ENCODE peak calls at places on chromosome 10, in five cellular contexts. One of them, this sample, is unnamed. For H3K4me1, the result is how much of the 10 kb centered on the place peaks cover.

GRCh38 chr10:100728928-100729876 is 16.2 kb upstream of the PAX2 start:
- DNase-seq in HepG2: peak
- DNase-seq in A549: peak
- DNase-seq in GM12878: no peak
- DNase-seq in GM23338: peak
- DNase-seq in this sample: peak

GRCh38 chr10:132826524-132827422 is 40.8 kb upstream of the NKX6-2 start:
- DNase-seq in GM23338: no peak
- DNase-seq in A549: no peak
- DNase-seq in GM12878: no peak
- DNase-seq in HepG2: no peak
- DNase-seq in this sample: no peak

GRCh38 chr10:75208177-75208576 is 2.4 kb upstream of the VDAC2 start:
- DNase-seq in GM23338: no peak
- DNase-seq in HepG2: no peak
- DNase-seq in A549: no peak
- DNase-seq in GM12878: no peak
- DNase-seq in this sample: no peak

GRCh38 chr10:43264987-43265798 is 1.7 kb downstream of the RASGEF1A start:
- DNase-seq in A549: no peak
- DNase-seq in GM23338: no peak
- DNase-seq in HepG2: no peak
- DNase-seq in GM12878: no peak
- DNase-seq in this sample: no peak

GRCh38 chr10:110912374-110912773 is 6.6 kb downstream of the BBIP1 start:
- DNase-seq in GM12878: no peak
- DNase-seq in HepG2: no peak
- DNase-seq in GM23338: no peak
- DNase-seq in A549: no peak
- DNase-seq in this sample: no peak

GRCh38 chr10:67452892-67453291 is 243.1 kb downstream of the CTNNA3 start:
- DNase-seq in GM12878: no peak
- DNase-seq in GM23338: no peak
- DNase-seq in A549: no peak
- DNase-seq in HepG2: no peak
- DNase-seq in this sample: no peak

GRCh38 chr10:29064665-29065064 is 224.2 kb upstream of the LYZL1 start:
- DNase-seq in GM23338: no peak
- DNase-seq in GM12878: no peak
- DNase-seq in HepG2: no peak
- DNase-seq in A549: no peak
- DNase-seq in this sample: no peak

GRCh38 chr10:31262672-31263071 is 56.3 kb upstream of the ZEB1 start:
- DNase-seq in GM23338: no peak
- DNase-seq in A549: no peak
- DNase-seq in HepG2: no peak
- DNase-seq in GM12878: no peak
- DNase-seq in this sample: no peak

GRCh38 chr10:114499630-114500190 is 95.4 kb upstream of the AFAP1L2 start:
- DNase-seq in GM12878: no peak
- DNase-seq in GM23338: no peak
- DNase-seq in A549: no peak
- DNase-seq in HepG2: no peak
- DNase-seq in this sample: no peak

GRCh38 chr10:29105516-29106215 is 183.2 kb upstream of the LYZL1 start:
- DNase-seq in GM12878: no peak
- DNase-seq in GM23338: no peak
- DNase-seq in A549: peak
- DNase-seq in HepG2: peak
- DNase-seq in this sample: no peak

GRCh38 chr10:3042589-3042988 is 24.8 kb upstream of the PFKP start:
- DNase-seq in HepG2: no peak
- DNase-seq in GM12878: no peak
- DNase-seq in GM23338: no peak
- DNase-seq in A549: no peak
- DNase-seq in this sample: no peak

GRCh38 chr10:127227663-127228062 is 31.3 kb upstream of the INSYN2A start:
- DNase-seq in GM12878: no peak
- DNase-seq in HepG2: peak
- DNase-seq in A549: no peak
- DNase-seq in GM23338: no peak
- DNase-seq in this sample: no peak

GRCh38 chr10:22560391-22561239 is 153.8 kb downstream of the PIP4K2A start:
- DNase-seq in HepG2: no peak
- DNase-seq in GM23338: no peak
- DNase-seq in GM12878: no peak
- DNase-seq in A549: no peak
- DNase-seq in this sample: no peak

GRCh38 chr10:33155720-33156638 is 178.5 kb downstream of the NRP1 start:
- DNase-seq in A549: peak
- DNase-seq in GM23338: peak
- DNase-seq in HepG2: peak
- DNase-seq in GM12878: no peak
- DNase-seq in this sample: peak

GRCh38 chr10:96770987-96771386 is 50.7 kb upstream of the PIK3AP1 start:
- DNase-seq in HepG2: no peak
- DNase-seq in GM23338: no peak
- DNase-seq in GM12878: no peak
- DNase-seq in A549: no peak
- DNase-seq in this sample: no peak
- H3K4me1 ChIP-seq in HepG2: under half
- H3K4me1 ChIP-seq in GM23338: under half
- H3K4me1 ChIP-seq in GM12878: under half
- H3K4me1 ChIP-seq in A549: under half
- H3K4me1 ChIP-seq in this sample: under half

DNA sequence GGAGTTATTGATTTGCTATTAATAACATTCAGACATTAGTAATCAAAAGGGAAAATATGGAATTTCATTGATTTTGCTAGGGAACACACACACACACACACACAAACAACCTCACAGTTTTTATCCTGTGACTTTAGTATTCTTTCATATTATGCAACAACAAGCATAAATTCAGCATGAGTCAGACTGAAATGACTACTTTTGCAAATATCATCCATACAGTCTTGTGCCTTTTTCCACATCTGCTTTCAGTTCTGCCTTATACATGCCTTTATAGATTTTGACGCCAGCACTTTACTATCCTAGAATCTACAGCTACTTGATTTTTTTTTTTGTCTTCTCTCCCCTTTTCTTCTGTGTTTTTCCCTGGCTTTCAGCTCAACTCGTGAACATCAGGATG is 975.8 kb upstream of the LRRTM3 start:
- DNase-seq in HepG2: no peak
- DNase-seq in GM12878: no peak
- DNase-seq in A549: no peak
- DNase-seq in GM23338: no peak
- DNase-seq in this sample: no peak
- TF ChIP-seq JUNB in HepG2: no peak
- TF ChIP-seq JUNB in GM12878: peak
- TF ChIP-seq JUNB in A549: no peak
- TF ChIP-seq JUNB in GM23338: no peak
- TF ChIP-seq JUNB in this sample: no peak

GRCh38 chr10:79100761-79101160 is 32.0 kb downstream of the ZMIZ1 start:
- DNase-seq in HepG2: no peak
- DNase-seq in GM23338: no peak
- DNase-seq in A549: no peak
- DNase-seq in GM12878: no peak
- DNase-seq in this sample: no peak
- H3K4me1 ChIP-seq in HepG2: half or more
- H3K4me1 ChIP-seq in GM23338: under half
- H3K4me1 ChIP-seq in A549: half or more
- H3K4me1 ChIP-seq in GM12878: under half
- H3K4me1 ChIP-seq in this sample: under half

DNA sequence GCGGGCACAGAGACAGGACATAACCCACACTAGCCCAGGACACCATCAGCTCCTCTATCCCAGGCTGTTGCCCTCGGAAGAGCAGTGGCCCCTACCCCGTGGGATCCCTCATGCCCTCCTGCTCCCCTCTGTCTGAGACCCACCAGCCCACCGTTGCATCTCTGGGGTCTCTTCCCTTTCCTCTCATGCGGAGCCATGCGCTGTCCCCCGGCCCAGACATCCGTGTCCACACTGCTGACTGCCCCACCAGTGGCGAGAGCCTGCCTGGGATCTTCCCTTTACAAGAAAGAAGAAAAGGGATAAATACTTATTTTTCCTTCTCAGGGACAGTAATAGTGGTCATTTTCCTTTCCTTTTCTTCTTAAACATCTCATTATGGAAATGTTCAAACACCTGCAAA is 115.4 kb downstream of the WDR37 start:
- DNase-seq in A549: no peak
- DNase-seq in HepG2: no peak
- DNase-seq in GM12878: no peak
- DNase-seq in GM23338: no peak
- DNase-seq in this sample: no peak
- TF ChIP-seq JUNB in A549: no peak
- TF ChIP-seq JUNB in HepG2: no peak
- TF ChIP-seq JUNB in GM12878: no peak
- TF ChIP-seq JUNB in GM23338: no peak
- TF ChIP-seq JUNB in this sample: no peak

GRCh38 chr10:44908071-44908709 is 2.9 kb upstream of the TMEM72 start:
- DNase-seq in GM12878: no peak
- DNase-seq in A549: no peak
- DNase-seq in HepG2: no peak
- DNase-seq in GM23338: peak
- DNase-seq in this sample: no peak
- H3K4me1 ChIP-seq in GM12878: under half
- H3K4me1 ChIP-seq in A549: under half
- H3K4me1 ChIP-seq in HepG2: under half
- H3K4me1 ChIP-seq in GM23338: under half
- H3K4me1 ChIP-seq in this sample: under half

GRCh38 chr10:125062244-125063208 is 97.8 kb downstream of the CTBP2 start:
- DNase-seq in A549: no peak
- DNase-seq in GM12878: no peak
- DNase-seq in GM23338: no peak
- DNase-seq in HepG2: no peak
- DNase-seq in this sample: no peak
- TF ChIP-seq JUNB in A549: no peak
- TF ChIP-seq JUNB in GM12878: no peak
- TF ChIP-seq JUNB in GM23338: no peak
- TF ChIP-seq JUNB in HepG2: no peak
- TF ChIP-seq JUNB in this sample: no peak

GRCh38 chr10:30184397-30185033 is 125.1 kb upstream of the JCAD start:
- DNase-seq in GM23338: no peak
- DNase-seq in HepG2: no peak
- DNase-seq in GM12878: no peak
- DNase-seq in A549: no peak
- DNase-seq in this sample: no peak
- H3K4me1 ChIP-seq in GM23338: under half
- H3K4me1 ChIP-seq in HepG2: half or more
- H3K4me1 ChIP-seq in GM12878: under half
- H3K4me1 ChIP-seq in A549: under half
- H3K4me1 ChIP-seq in this sample: under half

GRCh38 chr10:92239185-92239599 is 51.7 kb downstream of the CPEB3 start:
- DNase-seq in A549: no peak
- DNase-seq in GM12878: no peak
- DNase-seq in HepG2: no peak
- DNase-seq in GM23338: peak
- DNase-seq in this sample: no peak

GRCh38 chr10:92238586-92239098 is 52.2 kb downstream of the CPEB3 start:
- DNase-seq in A549: no peak
- DNase-seq in GM23338: peak
- DNase-seq in GM12878: no peak
- DNase-seq in HepG2: peak
- DNase-seq in this sample: peak

GRCh38 chr10:92240289-92241157 is 50.4 kb downstream of the CPEB3 start:
- DNase-seq in GM12878: peak
- DNase-seq in GM23338: peak
- DNase-seq in HepG2: peak
- DNase-seq in A549: peak
- DNase-seq in this sample: peak

GRCh38 chr10:92241158-92241500 is 49.7 kb downstream of the CPEB3 start:
- DNase-seq in GM12878: no peak
- DNase-seq in HepG2: peak
- DNase-seq in GM23338: peak
- DNase-seq in A549: no peak
- DNase-seq in this sample: peak

GRCh38 chr10:92239600-92240288 is 51.1 kb downstream of the CPEB3 start:
- DNase-seq in HepG2: no peak
- DNase-seq in GM12878: no peak
- DNase-seq in A549: peak
- DNase-seq in GM23338: peak
- DNase-seq in this sample: no peak
- TF ChIP-seq JUNB in HepG2: no peak
- TF ChIP-seq JUNB in GM12878: no peak
- TF ChIP-seq JUNB in A549: no peak
- TF ChIP-seq JUNB in GM23338: no peak
- TF ChIP-seq JUNB in this sample: no peak

GRCh38 chr10:95445837-95446347 is 115.3 kb downstream of the SORBS1 start:
- DNase-seq in HepG2: peak
- DNase-seq in GM12878: no peak
- DNase-seq in GM23338: peak
- DNase-seq in A549: peak
- DNase-seq in this sample: peak

GRCh38 chr10:95444792-95445191 is 116.4 kb downstream of the SORBS1 start:
- DNase-seq in HepG2: no peak
- DNase-seq in GM12878: no peak
- DNase-seq in GM23338: no peak
- DNase-seq in A549: peak
- DNase-seq in this sample: no peak

GRCh38 chr10:95447733-95448132 is 113.4 kb downstream of the SORBS1 start:
- DNase-seq in GM23338: no peak
- DNase-seq in A549: no peak
- DNase-seq in GM12878: no peak
- DNase-seq in HepG2: no peak
- DNase-seq in this sample: no peak

GRCh38 chr10:95443636-95444035 is 117.5 kb downstream of the SORBS1 start:
- DNase-seq in HepG2: peak
- DNase-seq in GM12878: no peak
- DNase-seq in GM23338: no peak
- DNase-seq in A549: no peak
- DNase-seq in this sample: no peak

DNA sequence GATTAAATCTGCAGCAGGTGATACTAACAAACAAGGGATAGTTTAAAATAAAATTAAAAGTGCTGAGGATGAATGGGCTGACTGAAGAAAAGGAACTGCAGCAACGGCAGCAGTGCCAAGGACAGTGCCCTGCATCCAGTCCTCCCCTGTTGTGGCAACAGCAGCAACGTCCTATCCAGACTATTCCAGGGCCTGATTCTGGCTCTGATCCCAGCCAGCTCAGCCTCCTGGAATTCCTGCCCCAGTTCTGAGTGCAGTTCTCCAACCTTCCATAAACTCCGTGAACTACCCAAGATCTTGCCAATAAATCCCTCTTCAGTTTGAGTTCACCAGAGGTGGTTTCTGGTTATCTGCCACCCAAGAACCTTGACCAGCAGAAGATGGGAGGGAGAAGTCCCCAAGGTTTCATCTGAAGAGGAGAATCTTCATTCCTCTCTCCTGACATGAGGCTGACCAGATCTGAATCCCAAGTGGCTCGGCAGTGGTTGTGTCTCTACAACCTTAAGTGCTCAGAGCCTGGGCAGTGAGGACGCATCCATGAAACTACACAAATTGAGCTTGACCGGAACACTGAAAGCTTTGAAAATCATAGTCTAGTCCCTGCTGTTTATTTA is 115.8 kb downstream of the SORBS1 start:
- DNase-seq in GM23338: no peak
- DNase-seq in HepG2: no peak
- DNase-seq in GM12878: no peak
- DNase-seq in A549: peak
- DNase-seq in this sample: no peak
- H3K4me1 ChIP-seq in GM23338: under half
- H3K4me1 ChIP-seq in HepG2: half or more
- H3K4me1 ChIP-seq in GM12878: under half
- H3K4me1 ChIP-seq in A549: under half
- H3K4me1 ChIP-seq in this sample: under half

This sample was measured in K562.